ENCODE peak calls at places on chromosomes 6 and 20, in nine cellular contexts. B, S, E, P, O, J, I, N and L are unnamed samples.

GRCh38 chr6:43943781-43944250 is 173.8 kb downstream of the VEGFA start:
- DNase-seq in B (no peak), S (no peak), E (no peak), P (no peak), O (peak), J (no peak), I (no peak), N (no peak), L (peak)

GRCh38 chr6:5205877-5206840 is 54.6 kb downstream of the LYRM4 start:
- DNase-seq in B (peak), S (peak), E (peak), P (peak), O (peak), J (peak), I (peak), N (no peak), L (no peak)

GRCh38 chr20:61712632-61713031 is 353.0 kb downstream of the TAF4 start:
- DNase-seq in B (no peak), S (no peak), E (no peak), P (no peak), O (no peak), J (no peak), I (no peak), N (no peak), L (no peak)

GRCh38 chr6:105835373-105835772 is 250.8 kb upstream of the PRDM1 start:
- DNase-seq in B (no peak), S (no peak), E (peak), P (peak), O (no peak), J (peak), I (peak), N (no peak), L (no peak)

GRCh38 chr6:25280617-25280990 is 1.4 kb downstream of the CARMIL1 start:
- DNase-seq in B (no peak), S (no peak), E (no peak), P (no peak), O (no peak), J (peak), I (no peak), N (no peak), L (no peak)

GRCh38 chr20:45861157-45862075 is 4.0 kb downstream of the ZSWIM3 start:
- DNase-seq in B (no peak), S (no peak), E (no peak), P (no peak), O (no peak), J (no peak), I (no peak), N (no peak), L (no peak)

GRCh38 chr6:77620290-77620882 is 32.5 kb upstream of the MEI4 start:
- DNase-seq in B (no peak), S (no peak), E (no peak), P (peak), O (no peak), J (peak), I (no peak), N (no peak), L (no peak)

GRCh38 chr6:19812512-19813119 is 24.6 kb upstream of the ID4 start:
- DNase-seq in B (no peak), S (no peak), E (peak), P (peak), O (no peak), J (peak), I (peak), N (no peak), L (no peak)

GRCh38 chr6:75941509-75941908 is 131.0 kb downstream of the IMPG1 start:
- DNase-seq in B (no peak), S (no peak), E (no peak), P (no peak), O (no peak), J (no peak), I (no peak), N (no peak), L (no peak)

GRCh38 chr6:158552796-158553138 is 7.1 kb upstream of the TMEM181 start:
- DNase-seq in B (no peak), S (no peak), E (no peak), P (no peak), O (no peak), J (no peak), I (no peak), N (no peak), L (no peak)

GRCh38 chr6:158170656-158171081 is 2.5 kb downstream of the GTF2H5 start:
- DNase-seq in B (peak), S (no peak), E (peak), P (peak), O (no peak), J (no peak), I (peak), N (no peak), L (no peak)

GRCh38 chr6:912871-913663 is 220.1 kb upstream of the EXOC2 start:
- DNase-seq in B (no peak), S (no peak), E (peak), P (peak), O (no peak), J (peak), I (peak), N (no peak), L (no peak)

GRCh38 chr20:37711987-37712961 is 18.4 kb downstream of the CTNNBL1 start:
- DNase-seq in B (no peak), S (no peak), E (no peak), P (no peak), O (peak), J (no peak), I (no peak), N (no peak), L (no peak)

GRCh38 chr6:157586088-157586414 is 205.1 kb downstream of the ZDHHC14 start:
- DNase-seq in B (no peak), S (no peak), E (no peak), P (no peak), O (no peak), J (no peak), I (no peak), N (no peak), L (no peak)

GRCh38 chr6:21101694-21102093 is 491.9 kb upstream of the SOX4 start:
- DNase-seq in B (no peak), S (no peak), E (no peak), P (no peak), O (no peak), J (no peak), I (no peak), N (no peak), L (no peak)

GRCh38 chr6:168554898-168555617 is 114.1 kb downstream of the SMOC2 start:
- DNase-seq in B (no peak), S (no peak), E (no peak), P (no peak), O (no peak), J (no peak), I (no peak), N (no peak), L (peak)

GRCh38 chr6:17354700-17355403 is 38.5 kb upstream of the CAP2 start:
- DNase-seq in B (peak), S (no peak), E (peak), P (peak), O (no peak), J (peak), I (peak), N (peak), L (no peak)

GRCh38 chr20:10125757-10126156 is 91.0 kb downstream of the ANKEF1 start:
- DNase-seq in B (no peak), S (no peak), E (peak), P (no peak), O (no peak), J (no peak), I (no peak), N (no peak), L (no peak)

GRCh38 chr6:43771858-43772570 is 2.0 kb downstream of the VEGFA start:
- DNase-seq in B (no peak), S (peak), E (no peak), P (peak), O (peak), J (peak), I (peak), N (no peak), L (peak)

GRCh38 chr6:20227350-20227749 is 15.1 kb upstream of the MBOAT1 start:
- DNase-seq in B (no peak), S (no peak), E (no peak), P (no peak), O (no peak), J (no peak), I (no peak), N (no peak), L (no peak)

GRCh38 chr6:3938715-3939376 is 89.7 kb downstream of the FAM50B start:
- DNase-seq in B (no peak), S (no peak), E (no peak), P (no peak), O (no peak), J (no peak), I (no peak), N (no peak), L (no peak)

GRCh38 chr6:45423901-45424627 is 46.3 kb upstream of the SUPT3H start:
- DNase-seq in B (no peak), S (no peak), E (no peak), P (no peak), O (peak), J (no peak), I (no peak), N (no peak), L (no peak)

GRCh38 chr6:34230653-34231351 is 5.9 kb upstream of the HMGA1 start:
- DNase-seq in B (no peak), S (no peak), E (no peak), P (no peak), O (no peak), J (no peak), I (no peak), N (no peak), L (no peak)

GRCh38 chr6:129947797-129948196 is 70.6 kb upstream of the L3MBTL3 start:
- DNase-seq in B (no peak), S (no peak), E (no peak), P (no peak), O (no peak), J (no peak), I (no peak), N (no peak), L (no peak)

GRCh38 chr6:125784365-125784764 is 6.4 kb upstream of the NCOA7 start:
- DNase-seq in B (no peak), S (no peak), E (peak), P (no peak), O (no peak), J (no peak), I (peak), N (no peak), L (no peak)

GRCh38 chr20:35568645-35569044 is 26.8 kb downstream of the ERGIC3 start:
- DNase-seq in B (no peak), S (no peak), E (no peak), P (no peak), O (no peak), J (peak), I (no peak), N (no peak), L (no peak)

GRCh38 chr6:26272171-26272631 is 92.8 kb upstream of the BTN3A2 start:
- DNase-seq in B (no peak), S (no peak), E (no peak), P (no peak), O (no peak), J (no peak), I (no peak), N (no peak), L (no peak)

GRCh38 chr20:30484749-30485070 is 772.8 kb upstream of the DEFB115 start:
- DNase-seq in B (no peak), S (no peak), E (no peak), P (no peak), O (no peak), J (no peak), I (no peak), N (no peak), L (no peak)

GRCh38 chr6:169212897-169213813 is 40.5 kb downstream of the THBS2 start:
- DNase-seq in B (no peak), S (peak), E (peak), P (peak), O (peak), J (peak), I (peak), N (peak), L (peak)

DNA sequence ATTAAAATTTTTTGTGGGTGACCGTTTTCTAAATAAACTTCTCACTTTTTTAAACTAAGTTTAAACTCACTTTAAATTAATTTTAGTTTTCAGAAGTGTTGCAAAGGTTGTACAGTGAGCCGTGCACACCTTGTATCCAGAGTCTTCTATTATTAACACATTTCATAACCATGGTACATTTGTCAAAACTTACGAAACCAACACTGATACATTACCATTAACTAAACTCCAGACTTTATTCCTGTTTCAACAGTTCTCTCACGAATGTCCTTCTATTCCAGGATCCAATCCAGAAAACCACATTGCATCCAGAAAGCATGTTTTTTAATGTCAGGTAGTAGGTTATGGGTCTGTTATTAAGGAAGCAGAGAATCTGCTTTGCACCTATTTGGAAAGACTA is 319.9 kb downstream of the CBLN4 start:
- DNase-seq in B (no peak), S (no peak), E (no peak), P (no peak), O (no peak), J (no peak), I (no peak), N (no peak), L (no peak)
- H3K4me3 ChIP-seq in B (no peak), S (no peak), E (no peak), P (no peak), O (no peak), J (no peak), I (no peak), N (no peak), L (no peak)

GRCh38 chr6:2917065-2917464 is 14.0 kb upstream of the SERPINB9 start:
- DNase-seq in B (no peak), S (no peak), E (no peak), P (no peak), O (no peak), J (no peak), I (no peak), N (no peak), L (no peak)
- TF ChIP-seq CTCF in B (no peak), S (no peak), E (no peak), P (peak), O (no peak), J (no peak), I (no peak), N (no peak), L (no peak)

DNA sequence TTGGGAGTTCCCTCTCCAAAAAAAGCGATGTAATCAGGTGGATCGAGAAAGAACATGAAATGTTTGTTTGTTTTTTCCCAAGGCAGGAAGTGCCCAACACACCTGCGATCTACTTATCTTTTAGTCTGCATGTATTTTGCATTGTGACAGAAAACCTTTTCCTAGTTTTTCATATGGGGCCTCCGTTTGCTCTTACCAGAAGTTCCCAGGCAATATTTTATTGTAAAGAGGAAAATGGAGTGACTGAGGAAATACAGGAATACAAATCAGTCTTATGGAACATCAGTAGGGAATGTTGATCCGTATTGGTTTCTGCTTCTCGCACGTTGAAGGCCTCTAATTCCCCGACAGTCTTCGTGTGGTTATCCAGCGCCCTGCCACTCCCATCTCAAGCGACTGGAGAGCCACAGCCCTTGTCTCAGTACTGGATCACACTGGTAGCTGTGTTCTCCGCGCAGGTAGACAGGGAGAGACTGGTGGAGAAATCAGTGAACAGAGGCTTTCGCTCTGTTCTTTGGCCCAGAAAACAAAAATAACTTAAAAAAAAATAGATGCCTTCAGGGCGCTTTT is 107.4 kb downstream of the TRIM27 start:
- DNase-seq in B (no peak), S (no peak), E (no peak), P (no peak), O (no peak), J (no peak), I (no peak), N (no peak), L (no peak)
- H3K4me3 ChIP-seq in B (no peak), S (no peak), E (no peak), P (no peak), O (no peak), J (no peak), I (peak), N (peak), L (no peak)

DNA sequence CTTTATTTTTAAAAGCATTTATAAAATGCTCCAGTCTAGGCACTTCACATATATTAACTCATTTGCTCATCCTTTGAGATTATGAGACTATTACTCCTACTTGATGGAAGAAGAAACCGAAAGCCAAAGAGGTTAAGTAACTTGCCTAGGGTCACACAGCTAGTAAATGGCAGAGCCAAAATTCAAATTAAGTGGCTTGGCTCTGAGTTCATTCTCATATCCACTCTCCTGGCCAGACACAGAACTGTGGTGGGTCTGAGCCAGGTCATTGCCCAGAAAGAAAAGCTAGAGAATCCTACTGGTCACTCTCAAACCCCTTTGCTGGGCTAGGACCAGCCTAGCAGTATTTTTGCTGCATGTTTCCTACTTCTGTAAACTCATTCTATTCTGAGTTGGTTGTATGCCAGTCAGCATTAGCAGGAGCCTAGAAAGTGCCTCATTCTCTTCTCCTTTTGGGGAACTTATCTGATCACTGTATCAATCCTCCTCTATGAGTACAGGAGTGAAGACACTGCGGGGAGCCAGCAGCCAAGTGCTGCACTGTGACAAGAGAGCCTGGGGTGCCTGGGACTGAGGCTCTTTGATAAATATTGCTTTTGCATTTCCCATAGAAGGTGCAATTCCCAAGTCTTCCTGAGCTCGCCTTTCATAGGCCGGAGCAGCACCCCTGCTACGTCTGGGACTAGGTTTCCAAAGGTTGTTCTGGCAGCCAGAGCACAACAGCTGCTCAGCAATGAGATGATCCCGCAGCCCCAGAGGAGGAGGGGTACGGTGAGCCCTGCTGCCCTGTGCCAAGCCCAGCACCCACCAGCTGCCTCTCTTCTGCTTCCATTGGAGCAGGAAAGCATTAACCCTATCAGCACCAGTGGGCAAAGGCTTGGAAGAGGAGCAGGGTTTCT is 728.3 kb downstream of the MAFB start:
- DNase-seq in B (no peak), S (no peak), E (no peak), P (no peak), O (no peak), J (no peak), I (no peak), N (no peak), L (no peak)
- TF ChIP-seq CTCF in B (no peak), S (no peak), E (no peak), P (no peak), O (no peak), J (no peak), I (no peak), N (no peak), L (no peak)